ENCODE peak calls at places on chromosomes 4 and X, in four cellular contexts. One of them, this sample, is unnamed.

GRCh38 chr4:154593868-154594267 is 3.3 kb upstream of the FGA start:
- DNase-seq in natural killer cell: no peak
- DNase-seq in AG08396: no peak
- DNase-seq in WTC11: no peak
- DNase-seq in this sample: no peak

GRCh38 chr4:169485791-169486742 is 126.3 kb downstream of the NEK1 start:
- DNase-seq in natural killer cell: no peak
- DNase-seq in AG08396: peak
- DNase-seq in WTC11: no peak
- DNase-seq in this sample: no peak

GRCh38 chrX:13119386-13119785 is 75.0 kb upstream of the FAM9C start:
- DNase-seq in natural killer cell: no peak
- DNase-seq in AG08396: no peak
- DNase-seq in WTC11: no peak
- DNase-seq in this sample: no peak

GRCh38 chr4:58566260-58566659 is 1456.1 kb upstream of the IGFBP7 start:
- DNase-seq in natural killer cell: no peak
- DNase-seq in AG08396: no peak
- DNase-seq in WTC11: no peak
- DNase-seq in this sample: no peak

GRCh38 chr4:28462766-28463165 is 1602.1 kb downstream of the STIM2 start:
- DNase-seq in natural killer cell: no peak
- DNase-seq in AG08396: no peak
- DNase-seq in WTC11: no peak
- DNase-seq in this sample: no peak

GRCh38 chrX:48890934-48891401 is 6.6 kb downstream of the TIMM17B start:
- DNase-seq in natural killer cell: no peak
- DNase-seq in AG08396: no peak
- DNase-seq in WTC11: peak
- DNase-seq in this sample: no peak

GRCh38 chr4:48269861-48270515 is 350 bp upstream of the TEC start:
- DNase-seq in natural killer cell: peak
- DNase-seq in AG08396: peak
- DNase-seq in WTC11: peak
- DNase-seq in this sample: peak

GRCh38 chrX:2595258-2595657 is 94.5 kb upstream of the DHRSX start:
- DNase-seq in natural killer cell: no peak
- DNase-seq in AG08396: no peak
- DNase-seq in WTC11: no peak
- DNase-seq in this sample: no peak

GRCh38 chr4:184062769-184063168 is 154.9 kb downstream of the ENPP6 start:
- DNase-seq in natural killer cell: no peak
- DNase-seq in AG08396: no peak
- DNase-seq in WTC11: no peak
- DNase-seq in this sample: no peak

GRCh38 chr4:41683321-41683720 is 65.2 kb downstream of the PHOX2B start:
- DNase-seq in natural killer cell: no peak
- DNase-seq in AG08396: no peak
- DNase-seq in WTC11: no peak
- DNase-seq in this sample: no peak